ENCODE peak calls at places on chromosomes 1 and 21, in six cellular contexts. One of them, this sample, is unnamed.

GRCh38 chr1:151370211-151370911 is 2.1 kb downstream of the SELENBP1 start:
- DNase-seq in ELR: no peak
- DNase-seq in GM04504: no peak
- DNase-seq in RCC 7860: no peak
- DNase-seq in GM18507: no peak
- DNase-seq in left ventricle myocardium superior: peak
- DNase-seq in this sample: no peak

GRCh38 chr1:85681087-85681486 is 27.1 kb downstream of the ZNHIT6 start:
- DNase-seq in ELR: peak
- DNase-seq in left ventricle myocardium superior: no peak
- DNase-seq in RCC 7860: peak
- DNase-seq in GM04504: peak
- DNase-seq in GM18507: no peak
- DNase-seq in this sample: no peak

GRCh38 chr1:201098992-201099391 is 13.2 kb downstream of the CACNA1S start:
- DNase-seq in GM18507: no peak
- DNase-seq in left ventricle myocardium superior: no peak
- DNase-seq in GM04504: no peak
- DNase-seq in RCC 7860: no peak
- DNase-seq in ELR: no peak
- DNase-seq in this sample: no peak

GRCh38 chr1:90716552-90717355 is at the start of gene BARHL2:
- DNase-seq in ELR: no peak
- DNase-seq in GM04504: no peak
- DNase-seq in RCC 7860: no peak
- DNase-seq in GM18507: no peak
- DNase-seq in left ventricle myocardium superior: no peak
- DNase-seq in this sample: no peak

GRCh38 chr1:81183157-81183952 is 617.4 kb upstream of the ADGRL2 start:
- DNase-seq in left ventricle myocardium superior: no peak
- DNase-seq in RCC 7860: no peak
- DNase-seq in GM18507: no peak
- DNase-seq in GM04504: no peak
- DNase-seq in ELR: no peak
- DNase-seq in this sample: no peak

GRCh38 chr1:96365596-96365995 is 356.0 kb upstream of the PTBP2 start:
- DNase-seq in RCC 7860: no peak
- DNase-seq in ELR: peak
- DNase-seq in GM18507: no peak
- DNase-seq in GM04504: no peak
- DNase-seq in left ventricle myocardium superior: no peak
- DNase-seq in this sample: no peak

GRCh38 chr1:210898473-210898872 is 235.5 kb downstream of the KCNH1 start:
- DNase-seq in ELR: no peak
- DNase-seq in GM18507: no peak
- DNase-seq in GM04504: no peak
- DNase-seq in left ventricle myocardium superior: no peak
- DNase-seq in RCC 7860: no peak
- DNase-seq in this sample: no peak

GRCh38 chr1:163709636-163710035 is 387.9 kb downstream of the NUF2 start:
- DNase-seq in GM18507: no peak
- DNase-seq in left ventricle myocardium superior: no peak
- DNase-seq in ELR: no peak
- DNase-seq in RCC 7860: no peak
- DNase-seq in GM04504: peak
- DNase-seq in this sample: no peak

GRCh38 chr1:70864302-70864701 is 183.3 kb downstream of the PTGER3 start:
- DNase-seq in ELR: peak
- DNase-seq in GM18507: no peak
- DNase-seq in GM04504: peak
- DNase-seq in RCC 7860: no peak
- DNase-seq in left ventricle myocardium superior: no peak
- DNase-seq in this sample: no peak

GRCh38 chr1:89311757-89312156 is 39.1 kb upstream of the GBP5 start:
- DNase-seq in ELR: no peak
- DNase-seq in left ventricle myocardium superior: no peak
- DNase-seq in RCC 7860: no peak
- DNase-seq in GM18507: no peak
- DNase-seq in GM04504: no peak
- DNase-seq in this sample: no peak

GRCh38 chr1:22636927-22637326 is 499 bp downstream of the C1QA start:
- DNase-seq in RCC 7860: no peak
- DNase-seq in GM04504: no peak
- DNase-seq in ELR: no peak
- DNase-seq in GM18507: no peak
- DNase-seq in left ventricle myocardium superior: no peak
- DNase-seq in this sample: no peak

GRCh38 chr1:15965228-15965767 is 10.6 kb downstream of the ZBTB17 start:
- DNase-seq in GM04504: peak
- DNase-seq in ELR: peak
- DNase-seq in left ventricle myocardium superior: no peak
- DNase-seq in GM18507: no peak
- DNase-seq in RCC 7860: no peak
- DNase-seq in this sample: no peak

GRCh38 chr1:37793773-37794371 is at the start of gene MANEAL:
- DNase-seq in left ventricle myocardium superior: peak
- DNase-seq in ELR: peak
- DNase-seq in GM04504: no peak
- DNase-seq in GM18507: peak
- DNase-seq in RCC 7860: peak
- DNase-seq in this sample: no peak

GRCh38 chr21:21165063-21165645 is 166.9 kb downstream of the NCAM2 start:
- DNase-seq in RCC 7860: no peak
- DNase-seq in ELR: peak
- DNase-seq in left ventricle myocardium superior: no peak
- DNase-seq in GM04504: peak
- DNase-seq in GM18507: no peak
- DNase-seq in this sample: no peak

GRCh38 chr1:40936878-40937484 is 42.5 kb upstream of the CTPS1 start:
- DNase-seq in GM04504: no peak
- DNase-seq in left ventricle myocardium superior: no peak
- DNase-seq in ELR: peak
- DNase-seq in GM18507: no peak
- DNase-seq in RCC 7860: no peak
- DNase-seq in this sample: no peak

GRCh38 chr1:44676484-44677200 is 2.1 kb downstream of the ARMH1 start:
- DNase-seq in left ventricle myocardium superior: no peak
- DNase-seq in GM04504: peak
- DNase-seq in GM18507: no peak
- DNase-seq in RCC 7860: peak
- DNase-seq in ELR: peak
- DNase-seq in this sample: peak

GRCh38 chr1:221672160-221672762 is 69.6 kb downstream of the DUSP10 start:
- DNase-seq in GM18507: no peak
- DNase-seq in GM04504: no peak
- DNase-seq in RCC 7860: peak
- DNase-seq in left ventricle myocardium superior: no peak
- DNase-seq in ELR: peak
- DNase-seq in this sample: no peak

GRCh38 chr21:45570826-45571601 is 28.8 kb upstream of the SLC19A1 start:
- DNase-seq in ELR: peak
- DNase-seq in GM18507: no peak
- DNase-seq in GM04504: peak
- DNase-seq in RCC 7860: no peak
- DNase-seq in left ventricle myocardium superior: no peak
- DNase-seq in this sample: no peak

GRCh38 chr21:15221799-15222386 is 157.1 kb upstream of the NRIP1 start:
- DNase-seq in ELR: peak
- DNase-seq in GM04504: no peak
- DNase-seq in left ventricle myocardium superior: peak
- DNase-seq in GM18507: no peak
- DNase-seq in RCC 7860: peak
- DNase-seq in this sample: peak

GRCh38 chr1:34176830-34177613 is at the start of gene C1orf94:
- DNase-seq in left ventricle myocardium superior: no peak
- DNase-seq in ELR: no peak
- DNase-seq in RCC 7860: no peak
- DNase-seq in GM18507: no peak
- DNase-seq in GM04504: no peak
- DNase-seq in this sample: no peak

GRCh38 chr1:180112979-180113650 is 41.6 kb upstream of the QSOX1 start:
- DNase-seq in left ventricle myocardium superior: no peak
- DNase-seq in GM18507: no peak
- DNase-seq in ELR: no peak
- DNase-seq in GM04504: no peak
- DNase-seq in RCC 7860: no peak
- DNase-seq in this sample: no peak

GRCh38 chr1:177278626-177279390 is 108.0 kb downstream of the BRINP2 start:
- DNase-seq in left ventricle myocardium superior: no peak
- DNase-seq in ELR: peak
- DNase-seq in GM18507: no peak
- DNase-seq in GM04504: no peak
- DNase-seq in RCC 7860: no peak
- DNase-seq in this sample: no peak

GRCh38 chr1:198700016-198700392 is 61.2 kb downstream of the PTPRC start:
- DNase-seq in RCC 7860: no peak
- DNase-seq in ELR: no peak
- DNase-seq in left ventricle myocardium superior: no peak
- DNase-seq in GM18507: no peak
- DNase-seq in GM04504: no peak
- DNase-seq in this sample: no peak

GRCh38 chr1:29575826-29576225 is 339.5 kb downstream of the PTPRU start:
- DNase-seq in left ventricle myocardium superior: no peak
- DNase-seq in GM18507: no peak
- DNase-seq in GM04504: no peak
- DNase-seq in ELR: no peak
- DNase-seq in RCC 7860: no peak
- DNase-seq in this sample: no peak

GRCh38 chr1:4171480-4172450 is 271.7 kb upstream of the C1orf174 start:
- DNase-seq in RCC 7860: no peak
- DNase-seq in ELR: no peak
- DNase-seq in GM18507: no peak
- DNase-seq in GM04504: no peak
- DNase-seq in left ventricle myocardium superior: no peak
- DNase-seq in this sample: no peak

GRCh38 chr1:33388989-33389771 is 41.7 kb downstream of the PHC2 start:
- DNase-seq in RCC 7860: no peak
- DNase-seq in left ventricle myocardium superior: peak
- DNase-seq in ELR: peak
- DNase-seq in GM18507: no peak
- DNase-seq in GM04504: peak
- DNase-seq in this sample: no peak

GRCh38 chr1:94130851-94131595 is 10.1 kb upstream of the ABCA4 start:
- DNase-seq in ELR: peak
- DNase-seq in left ventricle myocardium superior: no peak
- DNase-seq in GM04504: no peak
- DNase-seq in RCC 7860: peak
- DNase-seq in GM18507: no peak
- DNase-seq in this sample: no peak

GRCh38 chr1:152110365-152110859 is 4.8 kb downstream of the TCHH start:
- DNase-seq in GM18507: no peak
- DNase-seq in GM04504: no peak
- DNase-seq in ELR: peak
- DNase-seq in left ventricle myocardium superior: peak
- DNase-seq in RCC 7860: peak
- DNase-seq in this sample: no peak

GRCh38 chr21:31340499-31340898 is 3.6 kb downstream of the TIAM1 start:
- DNase-seq in ELR: no peak
- DNase-seq in GM04504: no peak
- DNase-seq in left ventricle myocardium superior: no peak
- DNase-seq in GM18507: no peak
- DNase-seq in RCC 7860: no peak
- DNase-seq in this sample: no peak

GRCh38 chr1:220789532-220790147 is 2.9 kb downstream of the MTARC1 start:
- DNase-seq in RCC 7860: no peak
- DNase-seq in left ventricle myocardium superior: no peak
- DNase-seq in GM18507: no peak
- DNase-seq in ELR: no peak
- DNase-seq in GM04504: no peak
- DNase-seq in this sample: no peak

GRCh38 chr21:16323586-16323985 is 593.8 kb downstream of the USP25 start:
- DNase-seq in ELR: no peak
- DNase-seq in RCC 7860: no peak
- DNase-seq in GM04504: no peak
- DNase-seq in GM18507: no peak
- DNase-seq in left ventricle myocardium superior: no peak
- DNase-seq in this sample: no peak

This sample was measured in GM12864.